ENCODE peak calls at places on chromosomes 6 and 20, in four cellular contexts. B is lower leg skin, G is brain microvascular endothelial cell, I is A549. K is an unnamed sample.

GRCh38 chr20:42192321-42192720 is 574.1 kb upstream of the CHD6 start:
- DNase-seq in B (no peak), G (no peak), I (no peak), K (no peak)

GRCh38 chr6:78598966-78599365 is 268.4 kb upstream of the IRAK1BP1 start:
- DNase-seq in B (no peak), G (peak), I (peak), K (peak)

GRCh38 chr6:67567842-67568241 is 1067.2 kb upstream of the ADGRB3 start:
- DNase-seq in B (no peak), G (no peak), I (no peak), K (no peak)

GRCh38 chr6:94636780-94637385 is 940.5 kb upstream of the MANEA start:
- DNase-seq in B (no peak), G (no peak), I (no peak), K (peak)

GRCh38 chr6:154297210-154297609 is 59.4 kb downstream of the IPCEF1 start:
- DNase-seq in B (no peak), G (no peak), I (no peak), K (no peak)

GRCh38 chr20:19274412-19275015 is 62.1 kb downstream of the SLC24A3 start:
- DNase-seq in B (peak), G (no peak), I (no peak), K (no peak)

GRCh38 chr6:35177586-35177985 is 36.2 kb upstream of the SCUBE3 start:
- DNase-seq in B (peak), G (no peak), I (no peak), K (peak)

GRCh38 chr6:134577998-134578397 is 260.1 kb upstream of the SGK1 start:
- DNase-seq in B (no peak), G (peak), I (no peak), K (peak)

GRCh38 chr6:157538698-157539097 is 157.7 kb downstream of the ZDHHC14 start:
- DNase-seq in B (peak), G (no peak), I (no peak), K (no peak)

GRCh38 chr6:158958504-158959386 is 41.3 kb downstream of the RSPH3 start:
- DNase-seq in B (no peak), G (no peak), I (no peak), K (no peak)
- TF ChIP-seq CTCF in B (no peak), G (no peak), I (no peak), K (no peak)

GRCh38 chr6:41713161-41713649 is 22.2 kb downstream of the TFEB start:
- DNase-seq in B (no peak), G (no peak), I (peak), K (peak)
- H3K4me3 ChIP-seq in B (no peak), G (no peak), I (no peak), K (no peak)

GRCh38 chr20:48329676-48330644 is 497.8 kb downstream of the PREX1 start:
- DNase-seq in B (no peak), G (no peak), I (peak), K (peak)
- TF ChIP-seq CTCF in B (no peak), G (peak), I (peak), K (peak)

DNA sequence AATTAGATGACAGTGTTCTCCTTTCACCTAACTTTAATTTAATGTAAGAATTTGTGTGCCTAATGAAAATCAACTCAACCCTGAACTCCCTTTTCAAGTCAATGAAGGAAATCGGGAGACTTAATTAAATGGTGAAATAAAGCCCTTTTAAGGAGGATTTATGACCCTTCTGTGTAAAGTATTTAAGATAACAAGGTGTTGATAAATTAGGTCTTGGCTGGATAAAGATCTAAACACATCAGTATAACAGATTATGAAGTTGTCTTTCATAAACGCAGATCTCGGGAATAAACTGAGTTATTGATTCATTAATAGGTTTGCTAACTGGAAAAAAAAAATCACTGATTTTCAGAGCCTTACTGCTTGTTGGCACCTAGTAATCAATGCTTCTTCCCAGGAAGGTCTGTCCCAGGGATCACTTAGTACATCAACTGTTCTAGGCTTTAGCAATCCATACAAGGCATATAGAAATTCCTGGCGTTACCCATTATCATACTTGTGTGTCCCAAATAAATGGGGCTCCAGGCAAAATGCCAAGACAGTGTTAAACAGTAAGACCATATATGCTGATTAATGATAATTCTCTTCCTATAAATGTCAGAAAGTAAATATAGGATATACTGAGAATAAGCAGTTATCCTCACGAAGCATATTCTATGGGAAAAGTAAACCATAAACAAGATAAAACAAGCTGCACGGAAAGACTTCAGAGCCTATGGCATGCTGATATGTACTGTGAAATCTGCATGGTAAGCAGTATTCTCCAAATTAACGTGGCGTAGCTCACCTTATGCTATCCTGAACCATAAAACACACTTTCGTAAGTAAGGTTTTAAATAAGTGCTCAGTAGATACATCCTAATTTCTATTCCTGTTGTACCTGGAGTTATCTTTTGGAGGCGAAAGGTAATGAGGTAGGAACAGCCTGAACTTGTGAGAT is 209.1 kb downstream of the GMDS start:
- DNase-seq in B (no peak), G (no peak), I (no peak), K (no peak)
- H3K4me3 ChIP-seq in B (no peak), G (no peak), I (no peak), K (no peak)

GRCh38 chr20:63687419-63688233 is 8.8 kb upstream of the TNFRSF6B start:
- DNase-seq in B (no peak), G (no peak), I (no peak), K (no peak)

GRCh38 chr20:63686492-63687321 is 9.7 kb upstream of the TNFRSF6B start:
- DNase-seq in B (peak), G (peak), I (no peak), K (peak)

GRCh38 chr20:63688234-63689045 is 8.0 kb upstream of the TNFRSF6B start:
- DNase-seq in B (no peak), G (no peak), I (no peak), K (no peak)

GRCh38 chr20:63685269-63686026 is 11.0 kb upstream of the TNFRSF6B start:
- DNase-seq in B (no peak), G (no peak), I (no peak), K (no peak)

DNA sequence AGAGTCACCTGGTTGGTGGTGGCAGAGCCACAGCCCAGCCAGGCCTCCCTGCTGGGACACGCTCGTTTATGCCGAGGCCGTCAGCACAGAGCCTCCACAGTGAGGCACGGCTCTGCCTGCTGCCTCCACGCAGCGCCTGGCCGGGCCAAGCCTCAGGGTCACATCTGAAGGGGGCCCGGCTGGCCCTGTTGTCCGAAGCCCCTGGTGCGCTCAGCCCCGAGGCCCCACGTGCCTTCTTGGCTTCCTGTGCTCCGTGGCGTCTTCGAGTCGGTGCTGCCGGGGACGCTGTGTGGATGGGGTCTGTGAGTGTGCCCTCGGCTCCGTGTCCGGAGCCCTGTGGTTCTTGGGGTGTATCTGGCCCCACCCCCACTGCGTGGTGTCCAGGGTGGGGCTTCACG is 10.4 kb upstream of the TNFRSF6B start:
- DNase-seq in B (no peak), G (no peak), I (no peak), K (no peak)
- TF ChIP-seq CTCF in B (no peak), G (no peak), I (no peak), K (no peak)